ENCODE peak calls at places on chromosomes 16 and 17, in nine cellular contexts. X is Calu3; N is iPS DF 6.9; S is stimulated activated CD8-positive, alpha-beta memory T cell treated with anti-CD3 and anti-CD28 coated beads, Interleukin-7, amount 100 ng/mL, for 1 hour; A is cardiac muscle cell; F is CD8-positive, alpha-beta memory T cell; M is ecto neural progenitor cell; B is stimulated activated naive CD8-positive, alpha-beta T cell treated with anti-CD3 and anti-CD28 coated beads, Interleukin-15, Interleukin-2, amounts not matched to agents 100 U/mL and 50 U/mL, for 24 hours; T is progenitor cell of endocrine pancreas. H is an unnamed sample.

GRCh38 chr17:83124871-83125514 is 45.6 kb downstream of the METRNL start:
- DNase-seq in B (peak; percentile 36), F (peak; percentile 27), T (no peak), S (no peak), N (no peak), M (no peak), X (no peak), A (no peak), H (no peak)

GRCh38 chr17:43020789-43021738 is 1.1 kb downstream of the VAT1 start:
- DNase-seq in F (no peak), X (peak; percentile 76), N (no peak), B (no peak), A (peak; percentile 71), M (peak; percentile 79), S (no peak), T (peak; percentile 46), H (peak; percentile 66)

GRCh38 chr16:89308391-89309333 is 91.2 kb downstream of the ZNF778 start:
- DNase-seq in X (peak; percentile 37), N (no peak), F (no peak), B (peak; percentile 46), T (no peak), M (no peak), S (no peak), A (no peak), H (peak; percentile 90)

GRCh38 chr17:7413346-7413985 is 5.8 kb downstream of the NLGN2 start:
- DNase-seq in B (no peak), T (no peak), F (no peak), N (no peak), X (no peak), M (no peak), S (no peak), A (peak; percentile 37), H (no peak)

GRCh38 chr16:76913046-76913445 is 277.9 kb upstream of the MON1B start:
- DNase-seq in N (no peak), F (no peak), A (no peak), B (no peak), S (no peak), T (no peak), X (no peak), M (no peak), H (no peak)

GRCh38 chr17:56598471-56598870 is 5.0 kb downstream of the NOG start:
- DNase-seq in F (no peak), N (no peak), T (no peak), A (no peak), X (no peak), S (no peak), B (no peak), M (no peak), H (no peak)

GRCh38 chr17:77489898-77490265 is 349.1 kb downstream of the SEC14L1 start:
- DNase-seq in T (no peak), S (no peak), X (no peak), M (no peak), A (no peak), F (no peak), B (no peak), N (no peak), H (no peak)

GRCh38 chr16:86403541-86404163 is 106.7 kb upstream of the FOXF1 start:
- DNase-seq in T (no peak), N (no peak), M (no peak), A (peak; percentile 58), B (no peak), F (no peak), X (no peak), S (no peak), H (no peak)

GRCh38 chr17:50057521-50057991 is 1.6 kb downstream of the ITGA3 start:
- DNase-seq in T (no peak), B (no peak), M (no peak), A (no peak), F (no peak), N (no peak), X (no peak), S (no peak), H (no peak)

GRCh38 chr16:27642753-27643152 is 92.8 kb downstream of the KATNIP start:
- DNase-seq in M (no peak), B (peak; percentile 8), F (no peak), S (no peak), N (no peak), A (peak; percentile 39), T (no peak), X (peak; percentile 15), H (peak; percentile 54)

GRCh38 chr17:57953219-57953618 is 2.0 kb downstream of the CUEDC1 start:
- DNase-seq in F (no peak), A (no peak), T (no peak), X (no peak), S (no peak), N (no peak), B (no peak), M (peak; percentile 50), H (no peak)

GRCh38 chr17:76197911-76198310 is 42.4 kb downstream of the RNF157 start:
- DNase-seq in F (no peak), X (no peak), T (no peak), S (no peak), N (no peak), A (peak; percentile 46), B (no peak), M (no peak), H (no peak)

GRCh38 chr17:78343099-78343432 is 16.8 kb downstream of the SOCS3 start:
- DNase-seq in X (peak; percentile 63), N (no peak), S (no peak), M (no peak), A (peak; percentile 93), T (no peak), B (no peak), F (no peak), H (no peak)

GRCh38 chr16:56354016-56354415 is 71.3 kb downstream of the AMFR start:
- DNase-seq in M (no peak), S (no peak), B (no peak), N (no peak), X (no peak), T (no peak), A (no peak), F (no peak), H (no peak)

GRCh38 chr17:16911141-16911937 is 60.6 kb downstream of the TNFRSF13B start:
- DNase-seq in A (peak; percentile 19), M (peak; percentile 47), F (no peak), B (no peak), S (no peak), N (no peak), X (no peak), T (no peak), H (peak; percentile 20)

GRCh38 chr16:1313721-1314120 is 4.3 kb downstream of the UBE2I start:
- DNase-seq in S (no peak), B (no peak), F (no peak), N (no peak), A (no peak), X (no peak), T (no peak), M (no peak), H (no peak)

GRCh38 chr16:86762035-86762550 is 183.7 kb downstream of the FOXL1 start:
- DNase-seq in S (no peak), F (no peak), M (no peak), T (no peak), X (no peak), B (no peak), N (no peak), A (no peak), H (no peak)

GRCh38 chr16:83441523-83441922 is 366.3 kb upstream of the HSBP1 start:
- DNase-seq in T (no peak), A (no peak), M (no peak), F (no peak), B (no peak), S (no peak), X (no peak), N (no peak), H (no peak)

GRCh38 chr17:33778505-33779398 is 476.3 kb upstream of the CCL2 start:
- DNase-seq in N (peak; percentile 25), A (peak; percentile 80), T (peak; percentile 34), F (peak; percentile 1), B (peak; percentile 39), X (peak; percentile 48), M (peak; percentile 69), S (no peak), H (peak; percentile 70)

GRCh38 chr17:28745052-28745776 is 1.4 kb downstream of the TRAF4 start:
- DNase-seq in A (peak; percentile 82), T (peak; percentile 54), F (no peak), X (peak; percentile 69), S (no peak), M (peak; percentile 87), B (peak; percentile 35), N (no peak), H (peak; percentile 65)

GRCh38 chr16:85510203-85510602 is 102.9 kb upstream of the GSE1 start:
- DNase-seq in X (no peak), S (no peak), T (no peak), A (no peak), F (no peak), B (no peak), M (no peak), N (no peak), H (no peak)

GRCh38 chr17:52147431-52147830 is 11.1 kb downstream of the CA10 start:
- DNase-seq in F (no peak), N (no peak), M (no peak), X (no peak), T (no peak), B (no peak), A (no peak), S (no peak), H (no peak)

GRCh38 chr16:67528870-67529638 is 425 bp downstream of the RIPOR1 start:
- DNase-seq in A (peak; percentile 50), M (peak; percentile 83), N (no peak), T (peak; percentile 41), F (no peak), S (no peak), X (peak; percentile 65), B (peak; percentile 50), H (peak; percentile 71)

GRCh38 chr17:59121901-59122480 is 15.3 kb upstream of the TRIM37 start:
- DNase-seq in M (no peak), S (no peak), N (no peak), X (no peak), T (no peak), F (no peak), A (no peak), B (no peak), H (no peak)

GRCh38 chr17:82200743-82201497 is 11.7 kb downstream of the CCDC57 start:
- DNase-seq in F (peak; percentile 50), T (no peak), B (peak; percentile 74), S (peak; percentile 32), A (peak; percentile 13), X (no peak), M (no peak), N (no peak), H (no peak)

GRCh38 chr17:225551-225950 is 44.1 kb upstream of the DOC2B start:
- DNase-seq in F (no peak), M (no peak), N (no peak), B (no peak), T (no peak), X (no peak), A (no peak), S (no peak), H (no peak)

H was measured in H1.